ENCODE peak calls at places on chromosomes 7 and 10, in four cellular contexts. R is RPMI8226; I is activated CD4-positive, alpha-beta T cell treated with anti-CD3 and anti-CD28 coated beads for 24 hours; F is activated T-helper 1 cell treated with anti-CD3 and anti-CD28 coated beads, Interleukin-12 subunit alpha, Interleukin-12 subunit beta, Interleukin-2, Interleukin-4 antibody, amounts not matched to agents 30 ng/mL and 10 ng/mL and 1 ng/mL, durations not matched to agents 14 hours and 24 hours and 36 hours. Y is an unnamed sample.

GRCh38 chr7:29641651-29642050 is 78.0 kb downstream of the PRR15 start:
- DNase-seq in R (peak), I (no peak), F (no peak), Y (no peak)

GRCh38 chr7:12769464-12769863 is 82.0 kb downstream of the ARL4A start:
- DNase-seq in R (no peak), I (no peak), F (no peak), Y (no peak)

GRCh38 chr7:121449304-121449703 is 53.2 kb upstream of the FAM3C start:
- DNase-seq in R (no peak), I (no peak), F (no peak), Y (no peak)

GRCh38 chr7:80825499-80825898 is 93.4 kb downstream of the SEMA3C start:
- DNase-seq in R (no peak), I (no peak), F (no peak), Y (no peak)

GRCh38 chr10:2835950-2836349 is 231.4 kb upstream of the PFKP start:
- DNase-seq in R (no peak), I (no peak), F (no peak), Y (no peak)

GRCh38 chr7:43513236-43513635 is 69.7 kb upstream of the STK17A start:
- DNase-seq in R (no peak), I (no peak), F (no peak), Y (no peak)

GRCh38 chr10:107546986-107547385 is 382.5 kb upstream of the SORCS1 start:
- DNase-seq in R (no peak), I (no peak), F (no peak), Y (no peak)

GRCh38 chr7:149615690-149616270 is 118.2 kb upstream of the ZNF746 start:
- DNase-seq in R (no peak), I (no peak), F (no peak), Y (no peak)

GRCh38 chr10:1084011-1084950 is 28.1 kb downstream of the WDR37 start:
- DNase-seq in R (no peak), I (no peak), F (no peak), Y (no peak)

GRCh38 chr10:17075510-17075909 is 54.1 kb downstream of the CUBN start:
- DNase-seq in R (no peak), I (no peak), F (no peak), Y (no peak)

GRCh38 chr7:82778021-82778420 is 334.4 kb upstream of the CACNA2D1 start:
- DNase-seq in R (no peak), I (no peak), F (no peak), Y (no peak)

GRCh38 chr7:81301815-81302214 is 383.0 kb upstream of the SEMA3C start:
- DNase-seq in R (no peak), I (no peak), F (no peak), Y (no peak)

GRCh38 chr10:76071638-76072317 is 640.4 kb downstream of the LRMDA start:
- DNase-seq in R (no peak), I (no peak), F (no peak), Y (no peak)

GRCh38 chr10:5959581-5960069 is 17.7 kb downstream of the IL15RA start:
- DNase-seq in R (no peak), I (no peak), F (no peak), Y (no peak)

GRCh38 chr10:103849212-103849877 is 6.0 kb downstream of the SH3PXD2A start:
- DNase-seq in R (no peak), I (no peak), F (no peak), Y (no peak)

GRCh38 chr10:97230146-97230545 is 44.4 kb upstream of the SLIT1 start:
- DNase-seq in R (no peak), I (no peak), F (no peak), Y (no peak)

GRCh38 chr7:11758627-11759111 is 73.3 kb downstream of the THSD7A start:
- DNase-seq in R (no peak), I (no peak), F (no peak), Y (no peak)

GRCh38 chr10:68151453-68151852 is 42.2 kb downstream of the MYPN start:
- DNase-seq in R (no peak), I (no peak), F (no peak), Y (no peak)

GRCh38 chr7:155531686-155532085 is 14.7 kb downstream of the CNPY1 start:
- DNase-seq in R (no peak), I (no peak), F (no peak), Y (no peak)

GRCh38 chr10:112115781-112116385 is 67.7 kb downstream of the GPAM start:
- DNase-seq in R (peak), I (no peak), F (peak), Y (peak)

GRCh38 chr7:158476303-158476932 is 111.2 kb downstream of the PTPRN2 start:
- DNase-seq in R (no peak), I (no peak), F (no peak), Y (no peak)

GRCh38 chr10:7409045-7409731 is 1.6 kb downstream of the SFMBT2 start:
- DNase-seq in R (peak), I (no peak), F (peak), Y (no peak)

GRCh38 chr10:4343091-4343490 is 482.9 kb upstream of the AKR1E2 start:
- DNase-seq in R (no peak), I (no peak), F (no peak), Y (no peak)

GRCh38 chr10:67801118-67801517 is 36.9 kb downstream of the DNAJC12 start:
- DNase-seq in R (no peak), I (no peak), F (no peak), Y (no peak)

GRCh38 chr10:114223066-114223465 is 16.0 kb upstream of the VWA2 start:
- DNase-seq in R (no peak), I (no peak), F (no peak), Y (no peak)

GRCh38 chr10:121792198-121792597 is 135.6 kb downstream of the ATE1 start:
- DNase-seq in R (no peak), I (no peak), F (no peak), Y (no peak)

GRCh38 chr7:123966936-123967335 is 41.9 kb downstream of the SPAM1 start:
- DNase-seq in R (no peak), I (no peak), F (no peak), Y (no peak)

GRCh38 chr7:27953361-27953760 is 213.4 kb downstream of the TAX1BP1 start:
- DNase-seq in R (no peak), I (no peak), F (no peak), Y (no peak)

GRCh38 chr7:154879629-154880028 is 123.3 kb downstream of the PAXIP1 start:
- DNase-seq in R (no peak), I (no peak), F (no peak), Y (no peak)

GRCh38 chr7:54992876-54993490 is 25.8 kb upstream of the EGFR start:
- DNase-seq in R (no peak), I (no peak), F (no peak), Y (no peak)

GRCh38 chr10:62626817-62627216 is 177.7 kb upstream of the ADO start:
- DNase-seq in R (no peak), I (no peak), F (no peak), Y (no peak)

GRCh38 chr10:80165173-80165572 is 32.6 kb downstream of the PLAC9 start:
- DNase-seq in R (no peak), I (no peak), F (no peak), Y (no peak)

GRCh38 chr7:94123136-94123535 is 119.0 kb upstream of the BET1 start:
- DNase-seq in R (no peak), I (no peak), F (no peak), Y (no peak)

GRCh38 chr7:47262881-47263280 is 319.0 kb downstream of the TNS3 start:
- DNase-seq in R (no peak), I (no peak), F (no peak), Y (no peak)

GRCh38 chr7:100894860-100895700 is 608 bp downstream of the ACHE start:
- DNase-seq in R (no peak), I (no peak), F (no peak), Y (no peak)

GRCh38 chr7:55573526-55573925 is 1.2 kb upstream of the VOPP1 start:
- DNase-seq in R (no peak), I (no peak), F (no peak), Y (no peak)

GRCh38 chr10:67790534-67791408 is 47.2 kb downstream of the DNAJC12 start:
- DNase-seq in R (no peak), I (no peak), F (peak), Y (no peak)

GRCh38 chr7:106779877-106780276 is 85.2 kb upstream of the PIK3CG start:
- DNase-seq in R (peak), I (no peak), F (no peak), Y (no peak)

Y was measured in GM18507.